ENCODE peak calls at places on chromosomes 16 and 17, in six cellular contexts. One of them, this sample, is unnamed.

GRCh38 chr16:19589771-19590302 is 34.3 kb downstream of the VPS35L start:
- DNase-seq in C1 segment of cervical spinal cord: no peak
- DNase-seq in NCI-H1092: no peak
- DNase-seq in H54: no peak
- DNase-seq in retina: no peak
- DNase-seq in T-helper 2 cell: no peak
- DNase-seq in this sample: peak

GRCh38 chr16:909281-910000 is 61.3 kb downstream of the LMF1 start:
- DNase-seq in C1 segment of cervical spinal cord: no peak
- DNase-seq in T-helper 2 cell: no peak
- DNase-seq in retina: no peak
- DNase-seq in H54: no peak
- DNase-seq in NCI-H1092: no peak
- DNase-seq in this sample: no peak

GRCh38 chr17:74117087-74117486 is 86.4 kb upstream of the RPL38 start:
- DNase-seq in C1 segment of cervical spinal cord: no peak
- DNase-seq in retina: no peak
- DNase-seq in NCI-H1092: no peak
- DNase-seq in T-helper 2 cell: no peak
- DNase-seq in H54: no peak
- DNase-seq in this sample: no peak

GRCh38 chr17:15900871-15901270 is 44.1 kb upstream of the ADORA2B start:
- DNase-seq in T-helper 2 cell: no peak
- DNase-seq in NCI-H1092: peak
- DNase-seq in C1 segment of cervical spinal cord: no peak
- DNase-seq in H54: no peak
- DNase-seq in retina: no peak
- DNase-seq in this sample: no peak

GRCh38 chr16:69078073-69078472 is 27.4 kb upstream of the HAS3 start:
- DNase-seq in H54: no peak
- DNase-seq in C1 segment of cervical spinal cord: no peak
- DNase-seq in NCI-H1092: no peak
- DNase-seq in retina: peak
- DNase-seq in T-helper 2 cell: no peak
- DNase-seq in this sample: no peak

GRCh38 chr16:85665929-85666328 is 22.8 kb downstream of the GINS2 start:
- DNase-seq in NCI-H1092: no peak
- DNase-seq in retina: no peak
- DNase-seq in C1 segment of cervical spinal cord: no peak
- DNase-seq in H54: no peak
- DNase-seq in T-helper 2 cell: no peak
- DNase-seq in this sample: no peak

GRCh38 chr16:83336630-83337029 is 471.1 kb upstream of the HSBP1 start:
- DNase-seq in C1 segment of cervical spinal cord: no peak
- DNase-seq in NCI-H1092: peak
- DNase-seq in T-helper 2 cell: no peak
- DNase-seq in H54: peak
- DNase-seq in retina: no peak
- DNase-seq in this sample: peak

GRCh38 chr17:740240-741055 is 8.1 kb downstream of the TLCD3A start:
- DNase-seq in NCI-H1092: no peak
- DNase-seq in C1 segment of cervical spinal cord: no peak
- DNase-seq in T-helper 2 cell: no peak
- DNase-seq in retina: no peak
- DNase-seq in H54: no peak
- DNase-seq in this sample: no peak

GRCh38 chr16:58056580-58056979 is 31.0 kb downstream of the MMP15 start:
- DNase-seq in H54: no peak
- DNase-seq in T-helper 2 cell: no peak
- DNase-seq in NCI-H1092: no peak
- DNase-seq in retina: no peak
- DNase-seq in C1 segment of cervical spinal cord: no peak
- DNase-seq in this sample: no peak

GRCh38 chr17:76475302-76475701 is 7.9 kb downstream of the AANAT start:
- DNase-seq in H54: no peak
- DNase-seq in C1 segment of cervical spinal cord: no peak
- DNase-seq in retina: no peak
- DNase-seq in NCI-H1092: no peak
- DNase-seq in T-helper 2 cell: no peak
- DNase-seq in this sample: no peak

GRCh38 chr17:81550285-81550684 is 1.9 kb downstream of the FAAP100 start:
- DNase-seq in NCI-H1092: no peak
- DNase-seq in H54: no peak
- DNase-seq in T-helper 2 cell: no peak
- DNase-seq in retina: no peak
- DNase-seq in C1 segment of cervical spinal cord: no peak
- DNase-seq in this sample: no peak

GRCh38 chr16:64489449-64489848 is 632.4 kb downstream of the CDH11 start:
- DNase-seq in H54: no peak
- DNase-seq in T-helper 2 cell: no peak
- DNase-seq in NCI-H1092: no peak
- DNase-seq in C1 segment of cervical spinal cord: no peak
- DNase-seq in retina: no peak
- DNase-seq in this sample: no peak

GRCh38 chr17:28839221-28839620 is 3.4 kb downstream of the FAM222B start:
- DNase-seq in H54: no peak
- DNase-seq in T-helper 2 cell: no peak
- DNase-seq in retina: no peak
- DNase-seq in NCI-H1092: no peak
- DNase-seq in C1 segment of cervical spinal cord: no peak
- DNase-seq in this sample: peak

GRCh38 chr17:28612936-28613872 is 781 bp downstream of the RSKR start:
- DNase-seq in H54: no peak
- DNase-seq in C1 segment of cervical spinal cord: no peak
- DNase-seq in NCI-H1092: peak
- DNase-seq in retina: peak
- DNase-seq in T-helper 2 cell: peak
- DNase-seq in this sample: no peak

GRCh38 chr17:58191259-58191896 is 1.1 kb upstream of the EPX start:
- DNase-seq in T-helper 2 cell: no peak
- DNase-seq in retina: no peak
- DNase-seq in NCI-H1092: no peak
- DNase-seq in C1 segment of cervical spinal cord: no peak
- DNase-seq in H54: no peak
- DNase-seq in this sample: no peak

GRCh38 chr17:21218101-21218500 is 4.1 kb upstream of the TMEM11 start:
- DNase-seq in T-helper 2 cell: no peak
- DNase-seq in C1 segment of cervical spinal cord: no peak
- DNase-seq in retina: no peak
- DNase-seq in NCI-H1092: no peak
- DNase-seq in H54: peak
- DNase-seq in this sample: no peak

GRCh38 chr16:57995721-57996405 is 4.6 kb downstream of the ZNF319 start:
- DNase-seq in NCI-H1092: no peak
- DNase-seq in retina: no peak
- DNase-seq in T-helper 2 cell: no peak
- DNase-seq in C1 segment of cervical spinal cord: no peak
- DNase-seq in H54: no peak
- DNase-seq in this sample: no peak

GRCh38 chr16:77951788-77952187 is 70.6 kb upstream of the CLEC3A start:
- DNase-seq in H54: no peak
- DNase-seq in retina: no peak
- DNase-seq in NCI-H1092: peak
- DNase-seq in C1 segment of cervical spinal cord: no peak
- DNase-seq in T-helper 2 cell: no peak
- DNase-seq in this sample: no peak

GRCh38 chr17:5912927-5913565 is 157.1 kb upstream of the WSCD1 start:
- DNase-seq in C1 segment of cervical spinal cord: peak
- DNase-seq in NCI-H1092: no peak
- DNase-seq in T-helper 2 cell: no peak
- DNase-seq in retina: peak
- DNase-seq in H54: no peak
- DNase-seq in this sample: no peak

GRCh38 chr16:85429776-85430522 is 183.2 kb upstream of the GSE1 start:
- DNase-seq in C1 segment of cervical spinal cord: no peak
- DNase-seq in H54: no peak
- DNase-seq in NCI-H1092: no peak
- DNase-seq in retina: no peak
- DNase-seq in T-helper 2 cell: no peak
- DNase-seq in this sample: no peak